ENCODE peak calls at places on chromosomes 2 and 18, in seven cellular contexts. E, B, D, I, C, J and X are unnamed samples.

GRCh38 chr2:226977775-226978190 is 141.9 kb downstream of the RHBDD1 start:
- DNase-seq in B (peak), D (no peak), C (no peak), J (peak), I (no peak), E (no peak), X (no peak)

GRCh38 chr2:110755494-110756078 is 23.2 kb downstream of the ACOXL start:
- DNase-seq in B (peak), C (no peak), D (no peak), E (peak), J (peak), I (no peak), X (no peak)

GRCh38 chr2:74491671-74492544 is 7.5 kb downstream of the LBX2 start:
- DNase-seq in B (no peak), D (no peak), E (no peak), C (no peak), J (no peak), I (no peak), X (no peak)

GRCh38 chr2:159224061-159224813 is 62.3 kb downstream of the WDSUB1 start:
- DNase-seq in B (no peak), C (no peak), I (no peak), J (no peak), E (no peak), D (no peak), X (no peak)

GRCh38 chr2:55581875-55582547 is 35.4 kb downstream of the PPP4R3B start:
- DNase-seq in B (no peak), E (no peak), I (no peak), D (no peak), C (no peak), J (no peak), X (no peak)

GRCh38 chr2:187920511-187920910 is 366.3 kb upstream of the TFPI start:
- DNase-seq in J (no peak), E (no peak), I (no peak), D (no peak), B (no peak), C (no peak), X (no peak)

GRCh38 chr2:232876071-232876977 is 6.3 kb downstream of the SNORC start:
- DNase-seq in D (peak), C (peak), B (peak), E (peak), J (peak), I (peak), X (peak)

GRCh38 chr18:46256078-46256477 is 151.9 kb downstream of the HAUS1 start:
- DNase-seq in D (no peak), J (no peak), C (no peak), I (no peak), E (no peak), B (no peak), X (no peak)

GRCh38 chr18:72541871-72542690 is 2.1 kb downstream of the CBLN2 start:
- DNase-seq in E (peak), C (no peak), D (no peak), I (no peak), J (no peak), B (no peak), X (peak)

GRCh38 chr2:204628926-204629661 is 83.8 kb downstream of the PARD3B start:
- DNase-seq in J (no peak), C (no peak), E (no peak), I (no peak), B (no peak), D (no peak), X (no peak)

GRCh38 chr18:77146249-77147080 is 13.9 kb upstream of the MBP start:
- DNase-seq in D (no peak), J (no peak), E (no peak), C (no peak), B (no peak), I (no peak), X (no peak)

GRCh38 chr2:235658371-235659174 is 164.7 kb downstream of the AGAP1 start:
- DNase-seq in D (no peak), E (no peak), J (no peak), I (no peak), C (no peak), B (no peak), X (peak)

GRCh38 chr2:174024524-174025270 is 59.5 kb upstream of the SP3 start:
- DNase-seq in J (peak), E (no peak), B (peak), C (peak), D (no peak), I (no peak), X (peak)

GRCh38 chr2:131400849-131401248 is 36.9 kb upstream of the RAB6D start:
- DNase-seq in B (no peak), J (no peak), C (no peak), I (no peak), D (no peak), E (no peak), X (no peak)

GRCh38 chr2:166031054-166031453 is 77.5 kb upstream of the TTC21B start:
- DNase-seq in I (no peak), J (no peak), D (no peak), C (no peak), B (no peak), E (no peak), X (no peak)

GRCh38 chr2:80715433-80715832 is 410.9 kb upstream of the LRRTM1 start:
- DNase-seq in I (no peak), E (peak), D (no peak), J (no peak), C (no peak), B (no peak), X (no peak)

GRCh38 chr2:163266772-163267171 is 428.2 kb upstream of the KCNH7 start:
- DNase-seq in E (no peak), I (peak), J (peak), B (peak), D (no peak), C (no peak), X (no peak)

GRCh38 chr2:241310917-241311566 is 4.4 kb downstream of the HDLBP start:
- DNase-seq in C (no peak), D (peak), I (no peak), E (no peak), B (no peak), J (no peak), X (no peak)

GRCh38 chr18:68714356-68714706 is 577 bp downstream of the TMX3 start:
- DNase-seq in D (peak), B (peak), E (peak), I (no peak), C (peak), J (no peak), X (peak)

GRCh38 chr2:179410552-179411356 is 146.1 kb upstream of the SESTD1 start:
- DNase-seq in E (peak), J (peak), B (peak), D (peak), I (peak), C (peak), X (peak)

GRCh38 chr18:26574958-26575864 is 26.9 kb upstream of the KCTD1 start:
- DNase-seq in B (peak), D (no peak), E (peak), J (peak), I (peak), C (peak), X (no peak)

GRCh38 chr2:169139145-169139544 is 69.8 kb downstream of the DHRS9 start:
- DNase-seq in J (no peak), D (no peak), B (no peak), C (no peak), I (no peak), E (no peak), X (no peak)

GRCh38 chr2:74567862-74568261 is 13.3 kb downstream of the DOK1 start:
- DNase-seq in E (no peak), J (peak), I (peak), D (no peak), C (no peak), B (peak), X (no peak)

GRCh38 chr2:135009339-135009738 is 37.9 kb downstream of the MAP3K19 start:
- DNase-seq in I (no peak), B (no peak), J (no peak), D (no peak), E (no peak), C (no peak), X (no peak)

GRCh38 chr2:47534179-47534919 is 131.4 kb downstream of the MSH2 start:
- DNase-seq in I (no peak), C (peak), E (no peak), B (peak), J (peak), D (no peak), X (peak)